ENCODE peak calls at places on chromosomes 5 and 9, in ten cellular contexts. H is activated T-helper 1 cell treated with anti-CD3 and anti-CD28 coated beads, Interleukin-2, amount 50 U/mL, for 16 hours; V is spleen; E is breast epithelium; U is transverse colon; X is GM06990; I is globus pallidus; L is frontal cortex; W is uterus; P is stimulated activated CD4-positive, alpha-beta T cell treated with anti-CD3 and anti-CD28 coated beads, Interleukin-2, amount 100 ng/mL, for 24 hours. D is an unnamed sample.

GRCh38 chr5:180291943-180292831 is at the start of gene MAPK9:
- DNase-seq in H (peak; percentile 62), E (peak; percentile 68), U (peak; percentile 88), W (peak; percentile 69), P (peak; percentile 83), V (peak; percentile 96), L (peak; percentile 90), I (peak; percentile 87), X (peak; percentile 89), D (peak; percentile 36)

GRCh38 chr5:44002381-44002901 is 386.8 kb downstream of the FGF10 start:
- DNase-seq in P (no peak), V (no peak), X (no peak), E (peak; percentile 61), H (no peak), U (no peak), I (no peak), L (no peak), W (no peak), D (peak; percentile 59)

GRCh38 chr9:129567329-129567728 is 53.6 kb downstream of the C9orf50 start:
- DNase-seq in U (no peak), W (no peak), E (no peak), V (no peak), X (no peak), L (no peak), I (no peak), P (no peak), H (no peak), D (no peak)

GRCh38 chr5:74504463-74504862 is 136.1 kb downstream of the ENC1 start:
- DNase-seq in X (no peak), I (no peak), L (no peak), W (no peak), E (no peak), V (no peak), P (no peak), H (no peak), U (no peak), D (no peak)

GRCh38 chr9:33135086-33135958 is 31.8 kb downstream of the B4GALT1 start:
- DNase-seq in L (no peak), P (no peak), V (peak; percentile 79), W (no peak), H (no peak), U (peak; percentile 8), X (no peak), I (no peak), E (no peak), D (no peak)

GRCh38 chr9:134268308-134268724 is 57.9 kb upstream of the RXRA start:
- DNase-seq in I (no peak), X (peak; percentile 66), L (no peak), U (peak; percentile 78), W (no peak), V (peak; percentile 88), H (no peak), E (no peak), P (no peak), D (no peak)

GRCh38 chr5:84239509-84239908 is 145.2 kb downstream of the EDIL3 start:
- DNase-seq in L (no peak), W (no peak), H (no peak), I (no peak), X (no peak), U (no peak), V (no peak), P (no peak), E (no peak), D (peak; percentile 85)

GRCh38 chr5:132298305-132298704 is 4.1 kb downstream of the SLC22A4 start:
- DNase-seq in U (no peak), E (no peak), V (no peak), P (no peak), X (no peak), I (no peak), W (no peak), L (no peak), H (no peak), D (peak; percentile 61)

GRCh38 chr9:137317979-137318511 is 16.0 kb upstream of the NRARP start:
- DNase-seq in L (no peak), P (peak; percentile 14), W (no peak), E (no peak), I (no peak), U (no peak), V (peak; percentile 71), H (no peak), X (peak; percentile 9), D (no peak)

GRCh38 chr5:2688586-2688985 is 62.9 kb downstream of the IRX2 start:
- DNase-seq in I (no peak), U (no peak), H (no peak), L (no peak), V (no peak), P (no peak), W (no peak), E (no peak), X (no peak), D (no peak)

GRCh38 chr9:97982719-97983523 is at the start of gene ANP32B:
- DNase-seq in V (peak; percentile 99), P (peak; percentile 95), X (peak; percentile 96), W (peak; percentile 91), E (peak; percentile 88), U (peak; percentile 94), H (peak; percentile 86), L (peak; percentile 89), I (peak; percentile 91), D (peak; percentile 66)

GRCh38 chr5:61624553-61624952 is 292.5 kb downstream of the ZSWIM6 start:
- DNase-seq in E (no peak), V (no peak), L (no peak), H (no peak), P (no peak), I (no peak), U (no peak), W (no peak), X (no peak), D (no peak)

GRCh38 chr5:13553896-13554295 is 390.6 kb downstream of the DNAH5 start:
- DNase-seq in I (no peak), V (no peak), L (no peak), X (no peak), W (no peak), H (no peak), P (no peak), E (no peak), U (no peak), D (peak; percentile 20)

GRCh38 chr5:43515678-43516048 is 715 bp upstream of the C5orf34 start:
- DNase-seq in U (no peak), V (no peak), H (no peak), W (no peak), L (no peak), P (no peak), I (no peak), E (no peak), X (no peak), D (no peak)

GRCh38 chr5:66517361-66517760 is 78.8 kb upstream of the MAST4 start:
- DNase-seq in W (no peak), P (no peak), L (no peak), I (no peak), E (no peak), V (no peak), H (no peak), X (no peak), U (no peak), D (no peak)

GRCh38 chr5:55172937-55173695 is at the start of gene CDC20B:
- DNase-seq in L (peak; percentile 81), X (peak; percentile 80), I (peak; percentile 31), W (peak; percentile 57), P (peak; percentile 77), V (peak; percentile 89), U (peak; percentile 81), H (peak; percentile 23), E (no peak), D (peak; percentile 54)

GRCh38 chr5:156326718-156327259 is at the start of gene SGCD:
- DNase-seq in X (no peak), I (peak; percentile 75), E (peak; percentile 53), W (peak; percentile 53), P (no peak), H (no peak), L (peak; percentile 20), U (peak; percentile 26), V (no peak), D (peak; percentile 1)

GRCh38 chr9:14302405-14302804 is 11.5 kb downstream of the NFIB start:
- DNase-seq in V (no peak), H (no peak), P (no peak), X (no peak), U (no peak), L (no peak), W (no peak), I (no peak), E (no peak), D (no peak)

GRCh38 chr9:123194023-123194422 is 74.4 kb downstream of the STRBP start:
- DNase-seq in W (no peak), U (no peak), V (no peak), X (no peak), L (no peak), P (no peak), E (no peak), I (no peak), H (no peak), D (no peak)

GRCh38 chr5:136809382-136809781 is 444.0 kb upstream of the TRPC7 start:
- DNase-seq in E (no peak), L (no peak), V (no peak), W (no peak), P (no peak), H (no peak), X (no peak), I (no peak), U (no peak), D (peak; percentile 29)

GRCh38 chr5:33238826-33239670 is 201.7 kb upstream of the TARS1 start:
- DNase-seq in L (no peak), P (no peak), E (no peak), W (no peak), V (no peak), H (no peak), I (no peak), X (no peak), U (no peak), D (peak; percentile 17)

GRCh38 chr5:139696894-139697658 is 48.9 kb downstream of the CXXC5 start:
- DNase-seq in W (peak; percentile 82), P (no peak), E (no peak), V (peak; percentile 86), L (peak; percentile 72), I (peak; percentile 57), H (no peak), X (peak; percentile 49), U (peak; percentile 59), D (peak; percentile 42)

GRCh38 chr9:108033976-108034964 is 544.7 kb upstream of the KLF4 start:
- DNase-seq in U (no peak), W (peak; percentile 84), V (no peak), H (no peak), P (no peak), I (no peak), X (no peak), L (peak; percentile 16), E (no peak), D (no peak)

GRCh38 chr5:2660305-2660704 is 91.2 kb downstream of the IRX2 start:
- DNase-seq in U (no peak), E (no peak), H (no peak), X (no peak), I (no peak), P (no peak), L (no peak), V (no peak), W (no peak), D (no peak)

GRCh38 chr5:140605879-140606278 is 27.1 kb downstream of the CD14 start:
- DNase-seq in V (no peak), U (no peak), I (no peak), X (no peak), P (no peak), H (no peak), L (no peak), W (no peak), E (no peak), D (no peak)

GRCh38 chr5:159855476-159856157 is 60.7 kb upstream of the ADRA1B start:
- DNase-seq in I (no peak), W (peak; percentile 81), P (no peak), X (no peak), U (no peak), V (no peak), E (no peak), L (no peak), H (no peak), D (peak; percentile 15)

GRCh38 chr5:61450170-61450815 is 118.2 kb downstream of the ZSWIM6 start:
- DNase-seq in X (no peak), P (no peak), L (no peak), H (no peak), I (no peak), E (no peak), V (no peak), W (no peak), U (no peak), D (peak; percentile 85)

GRCh38 chr5:159962214-159962613 is 45.9 kb downstream of the ADRA1B start:
- DNase-seq in L (no peak), V (no peak), U (no peak), E (no peak), P (no peak), X (no peak), W (no peak), I (no peak), H (no peak), D (no peak)